ENCODE peak calls at places on chromosome 14, in nine cellular contexts. U is choroid plexus epithelial cell; L is activated CD8-positive, alpha-beta T cell treated with anti-CD3 and anti-CD28 coated beads for 36 hours; K is cardiac muscle cell; X is neural progenitor cell; Y is MCF 10A; H is glutamatergic neuron; J is GM10248; M is WTC11. N is an unnamed sample.

GRCh38 chr14:104781271-104782077 is 14.1 kb downstream of the AKT1 start:
- DNase-seq in M (no peak), K (no peak), X (no peak), L (no peak), H (peak), J (no peak), U (no peak), Y (no peak), N (no peak)

GRCh38 chr14:86055512-86055911 is 525.6 kb downstream of the FLRT2 start:
- DNase-seq in U (peak), L (no peak), Y (peak), M (no peak), X (peak), H (no peak), K (no peak), J (no peak), N (no peak)

GRCh38 chr14:51539571-51540037 is 112.1 kb upstream of the FRMD6 start:
- DNase-seq in U (peak), M (no peak), J (no peak), H (no peak), Y (peak), X (no peak), K (no peak), L (no peak), N (no peak)

GRCh38 chr14:100905166-100905565 is 1.6 kb upstream of the RTL1 start:
- DNase-seq in Y (no peak), X (peak), J (no peak), M (no peak), H (no peak), L (no peak), U (no peak), K (no peak), N (no peak)

GRCh38 chr14:58637391-58638230 is at the start of gene DACT1:
- DNase-seq in Y (no peak), U (peak), J (peak), M (peak), L (peak), X (peak), H (peak), K (peak), N (peak)

GRCh38 chr14:31080060-31080459 is 53.9 kb upstream of the STRN3 start:
- DNase-seq in L (no peak), M (no peak), Y (peak), X (no peak), H (no peak), J (no peak), U (peak), K (no peak), N (no peak)

GRCh38 chr14:69484444-69485113 is at the start of gene PLEKHD1:
- DNase-seq in X (peak), J (no peak), U (no peak), Y (no peak), K (peak), M (peak), L (peak), H (peak), N (peak)

GRCh38 chr14:64838656-64839055 is 41.1 kb downstream of the SPTB start:
- DNase-seq in Y (peak), K (no peak), H (no peak), X (no peak), L (no peak), U (no peak), M (no peak), J (no peak), N (no peak)

GRCh38 chr14:41558527-41558926 is 48.1 kb upstream of the LRFN5 start:
- DNase-seq in J (no peak), H (no peak), K (no peak), L (no peak), M (no peak), Y (no peak), X (no peak), U (no peak), N (no peak)

GRCh38 chr14:100428727-100429126 is 105.6 kb downstream of the SLC25A47 start:
- DNase-seq in K (no peak), X (no peak), M (no peak), H (no peak), J (no peak), U (peak), L (no peak), Y (peak), N (no peak)

GRCh38 chr14:89418452-89418851 is 1.4 kb upstream of the FOXN3 start:
- DNase-seq in Y (no peak), X (no peak), U (no peak), K (peak), H (no peak), L (peak), M (no peak), J (no peak), N (no peak)

GRCh38 chr14:71423481-71423880 is 508.7 kb upstream of the RGS6 start:
- DNase-seq in M (no peak), H (no peak), J (no peak), Y (no peak), L (no peak), X (no peak), K (no peak), U (no peak), N (no peak)

GRCh38 chr14:101534198-101534597 is 27.1 kb upstream of the DIO3 start:
- DNase-seq in X (no peak), J (no peak), H (no peak), U (no peak), Y (no peak), L (no peak), M (no peak), K (no peak), N (no peak)

GRCh38 chr14:58639842-58640484 is 2.2 kb downstream of the DACT1 start:
- DNase-seq in Y (peak), L (peak), J (peak), M (peak), K (peak), U (peak), H (peak), X (peak), N (no peak)

GRCh38 chr14:95500201-95500681 is 16.2 kb downstream of the SYNE3 start:
- DNase-seq in H (no peak), K (no peak), X (no peak), L (no peak), J (no peak), M (no peak), Y (no peak), U (no peak), N (no peak)

GRCh38 chr14:26738571-26738970 is 140.7 kb upstream of the NOVA1 start:
- DNase-seq in J (no peak), M (no peak), H (no peak), L (no peak), K (no peak), Y (peak), U (no peak), X (no peak), N (no peak)

GRCh38 chr14:32121536-32121935 is 44.4 kb downstream of the ARHGAP5 start:
- DNase-seq in M (no peak), L (no peak), J (no peak), U (no peak), Y (no peak), H (no peak), K (no peak), X (no peak), N (no peak)

GRCh38 chr14:93744876-93745275 is 43.4 kb downstream of the PRIMA1 start:
- DNase-seq in Y (no peak), H (no peak), X (no peak), L (no peak), K (no peak), M (no peak), U (no peak), J (no peak), N (no peak)

GRCh38 chr14:106879241-106879640 is 1352.9 kb downstream of the TMEM121 start:
- DNase-seq in U (no peak), H (no peak), Y (peak), M (no peak), X (no peak), K (no peak), L (peak), J (peak), N (peak)

GRCh38 chr14:68897559-68898160 is 81.4 kb downstream of the ACTN1 start:
- DNase-seq in J (no peak), X (no peak), M (no peak), U (no peak), K (no peak), L (no peak), Y (no peak), H (no peak), N (no peak)

GRCh38 chr14:54653764-54654469 is 87.0 kb downstream of the SAMD4A start:
- DNase-seq in L (no peak), X (peak), Y (no peak), K (no peak), U (peak), J (no peak), H (no peak), M (no peak), N (no peak)

GRCh38 chr14:95464103-95464502 is 52.3 kb downstream of the SYNE3 start:
- DNase-seq in X (no peak), K (no peak), J (no peak), M (no peak), U (no peak), Y (no peak), H (no peak), L (no peak), N (no peak)

GRCh38 chr14:70856851-70857498 is 47.7 kb upstream of the MAP3K9 start:
- DNase-seq in M (no peak), X (no peak), U (peak), K (no peak), Y (peak), L (peak), J (no peak), H (no peak), N (no peak)

DNA sequence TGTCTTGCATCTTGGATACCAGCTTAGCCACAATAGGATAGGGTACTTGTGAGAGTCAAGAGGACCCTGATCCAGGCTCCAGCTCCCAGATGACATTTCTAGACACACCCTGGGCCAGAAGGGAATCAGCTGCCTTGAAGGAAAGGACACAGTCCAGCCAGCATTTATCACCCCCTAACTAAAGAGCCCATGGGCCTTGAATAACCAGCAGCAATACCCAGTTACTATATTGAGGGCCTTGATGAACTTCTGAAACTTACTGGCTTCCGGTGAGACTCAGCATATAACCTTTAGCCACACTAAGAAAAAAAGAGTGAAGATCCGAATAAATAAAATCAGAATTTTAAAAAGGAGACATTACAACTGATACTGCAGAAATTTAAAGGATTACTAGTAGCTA is 1135.4 kb downstream of the LRFN5 start:
- DNase-seq in U (no peak), J (no peak), L (no peak), Y (no peak), M (no peak), H (no peak), X (no peak), K (no peak), N (no peak)
- TF ChIP-seq CTCF in U (no peak), J (no peak), L (no peak), Y (no peak), M (no peak), H (no peak), X (no peak), K (no peak), N (no peak)

DNA sequence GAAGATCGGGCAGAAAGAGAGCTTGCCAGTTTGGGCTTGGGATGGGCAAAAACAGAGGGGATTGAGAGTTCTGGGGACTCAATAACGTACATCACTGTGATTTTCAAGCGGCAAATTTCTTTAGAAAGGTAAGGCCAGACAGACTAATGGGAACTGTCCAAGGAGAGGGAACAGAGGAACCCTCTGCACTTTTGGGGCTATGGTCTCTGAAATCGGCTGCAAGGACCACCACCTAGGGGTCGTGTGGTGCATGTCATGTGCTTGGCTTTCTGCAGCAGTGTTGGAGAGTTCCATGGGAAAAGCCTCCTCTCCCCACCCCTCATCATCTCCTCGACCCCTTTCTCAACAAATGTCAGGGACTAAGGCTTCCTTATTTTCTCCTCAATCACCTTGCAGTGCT is 79.6 kb downstream of the PPM1A start:
- DNase-seq in J (no peak), U (no peak), H (peak), K (peak), X (peak), M (peak), L (no peak), Y (no peak), N (no peak)
- TF ChIP-seq CTCF in J (peak), U (no peak), H (peak), K (no peak), X (peak), M (no peak), L (peak), Y (no peak), N (no peak)

GRCh38 chr14:60812987-60813386 is 78.4 kb downstream of the MNAT1 start:
- DNase-seq in X (no peak), H (no peak), Y (no peak), J (no peak), M (no peak), U (no peak), L (no peak), K (no peak), N (no peak)
- TF ChIP-seq CTCF in X (no peak), H (no peak), Y (no peak), J (no peak), M (no peak), U (no peak), L (no peak), K (no peak), N (no peak)

DNA sequence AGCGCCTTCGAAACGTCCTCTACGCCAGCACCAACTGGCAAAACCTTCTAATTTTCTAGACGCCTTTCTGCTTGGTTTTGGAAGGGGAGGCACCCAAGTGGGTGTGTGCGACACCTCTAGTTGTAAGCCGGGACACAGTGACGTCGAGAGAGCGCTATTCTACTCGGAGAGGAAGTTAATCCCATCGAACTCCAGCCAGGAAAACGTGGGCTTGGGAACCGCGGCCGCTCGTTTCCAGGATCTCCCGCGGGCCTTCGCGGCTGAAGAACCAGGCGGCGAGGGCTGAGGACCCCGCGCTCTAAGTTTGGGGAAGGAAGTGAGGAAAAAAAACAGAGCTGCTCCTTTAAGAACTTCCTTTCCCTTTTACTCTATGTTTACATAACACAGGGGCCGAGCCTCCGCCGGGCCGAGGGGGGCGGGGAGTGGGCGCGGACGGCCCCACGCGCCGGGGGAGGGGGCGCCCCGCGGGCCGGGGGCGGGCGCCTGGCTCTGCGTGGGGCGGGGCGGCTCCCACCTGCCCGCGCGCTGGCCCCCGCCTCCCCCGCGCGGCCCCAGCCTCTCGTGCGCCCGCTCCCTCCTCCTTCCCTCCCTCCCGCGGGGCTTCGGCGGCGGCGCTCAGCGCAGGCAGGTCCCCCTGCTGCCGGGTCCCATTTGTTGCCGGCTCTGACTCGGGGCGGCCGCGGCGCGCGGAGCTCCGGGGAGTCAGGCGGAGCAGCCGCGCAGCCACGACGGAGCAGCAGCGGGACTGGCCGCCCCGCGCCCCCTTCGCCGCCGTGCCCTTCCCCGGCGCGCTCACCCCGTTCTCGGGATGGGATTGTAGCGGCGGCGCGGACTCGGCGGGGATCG is at the start of gene PELI2:
- DNase-seq in H (peak), L (peak), U (peak), Y (peak), M (peak), X (peak), K (peak), J (peak), N (peak)
- TF ChIP-seq CTCF in H (no peak), L (no peak), U (peak), Y (no peak), M (no peak), X (peak), K (peak), J (no peak), N (peak)

GRCh38 chr14:49896956-49897355 is 4.1 kb downstream of the ARF6 start:
- DNase-seq in M (no peak), U (no peak), Y (no peak), L (no peak), X (no peak), J (no peak), H (no peak), K (no peak), N (no peak)
- TF ChIP-seq CTCF in M (no peak), U (no peak), Y (no peak), L (no peak), X (no peak), J (no peak), H (no peak), K (no peak), N (no peak)

GRCh38 chr14:23539867-23540469 is 11.6 kb downstream of the ZFHX2 start:
- DNase-seq in L (no peak), J (no peak), M (no peak), H (no peak), U (no peak), X (no peak), K (no peak), Y (no peak), N (no peak)
- TF ChIP-seq CTCF in L (peak), J (no peak), M (no peak), H (peak), U (no peak), X (no peak), K (no peak), Y (no peak), N (no peak)

DNA sequence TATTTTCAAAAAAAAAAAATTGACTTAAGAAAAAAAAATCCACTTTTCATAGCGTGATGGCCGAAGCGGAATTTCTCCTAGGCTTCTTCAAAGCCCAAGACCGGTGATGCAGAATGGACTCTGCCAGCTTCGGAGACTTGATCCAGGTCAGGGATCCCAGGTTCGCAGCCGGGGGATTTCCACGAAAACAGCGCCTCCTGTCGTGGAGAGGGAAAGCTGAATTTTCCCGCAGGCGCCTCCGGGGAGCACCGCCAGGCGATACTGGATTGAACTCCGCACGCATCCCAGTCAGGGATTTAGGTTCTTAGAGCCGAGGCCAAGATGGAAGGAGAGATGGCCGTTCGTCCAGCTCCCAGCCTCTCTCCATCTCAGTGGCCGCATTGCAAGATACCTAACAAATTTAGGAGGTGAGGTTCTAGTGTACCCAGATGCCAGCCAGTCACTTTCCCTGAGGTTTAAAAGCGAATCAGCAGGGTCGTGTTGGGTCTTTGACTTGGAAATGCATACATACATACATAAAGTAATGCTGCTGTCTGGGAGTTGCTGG is 2.2 kb downstream of the TTC6 start:
- DNase-seq in H (peak), J (no peak), Y (no peak), M (peak), X (peak), U (peak), K (no peak), L (no peak), N (no peak)
- TF ChIP-seq CTCF in H (peak), J (no peak), Y (no peak), M (peak), X (peak), U (peak), K (peak), L (no peak), N (no peak)

GRCh38 chr14:75426332-75427125 is 1.3 kb upstream of the JDP2 start:
- DNase-seq in X (no peak), H (no peak), M (no peak), Y (no peak), K (no peak), L (peak), U (no peak), J (peak), N (peak)
- TF ChIP-seq CTCF in X (no peak), H (no peak), M (no peak), Y (no peak), K (no peak), L (no peak), U (no peak), J (no peak), N (no peak)

GRCh38 chr14:59787045-59787674 is 83.4 kb downstream of the RTN1 start:
- DNase-seq in H (peak), K (peak), L (no peak), Y (no peak), X (peak), J (no peak), M (peak), U (peak), N (no peak)
- TF ChIP-seq CTCF in H (no peak), K (no peak), L (no peak), Y (no peak), X (no peak), J (no peak), M (no peak), U (peak), N (no peak)

N was measured in GM13976.